ENCODE peak calls at places on chromosome 16, in four cellular contexts. X is body of pancreas; K is spleen; L is CD8-positive, alpha-beta T cell. U is an unnamed sample.

GRCh38 chr16:2839650-2840450 is 9.7 kb downstream of the ZG16B start:
- DNase-seq in K (peak; percentile 58), L (no peak), X (no peak), U (peak; percentile 65)

GRCh38 chr16:30017277-30017656 is 5.7 kb upstream of the C16orf92 start:
- DNase-seq in L (no peak), X (no peak), K (no peak), U (no peak)

GRCh38 chr16:49701867-49702494 is 153.9 kb downstream of the ZNF423 start:
- DNase-seq in L (no peak), X (peak; percentile 21), K (no peak), U (peak; percentile 89)

GRCh38 chr16:3223913-3224515 is 10.9 kb downstream of the ZNF200 start:
- DNase-seq in L (no peak), K (no peak), X (no peak), U (no peak)

GRCh38 chr16:29816694-29817441 is 916 bp downstream of the PAGR1 start:
- DNase-seq in X (peak; percentile 74), L (peak; percentile 75), K (peak; percentile 93), U (peak; percentile 96)

GRCh38 chr16:64738321-64738960 is 383.4 kb downstream of the CDH11 start:
- DNase-seq in L (no peak), X (no peak), K (no peak), U (peak; percentile 62)

GRCh38 chr16:87765473-87765775 is 362 bp downstream of the KLHDC4 start:
- DNase-seq in L (peak; percentile 77), K (no peak), X (peak; percentile 9), U (peak; percentile 90)

GRCh38 chr16:85899444-85899843 is 482 bp downstream of the IRF8 start:
- DNase-seq in X (no peak), K (no peak), L (no peak), U (no peak)

GRCh38 chr16:85853641-85854545 is 45.1 kb upstream of the IRF8 start:
- DNase-seq in L (peak; percentile 29), K (peak; percentile 57), X (no peak), U (no peak)

GRCh38 chr16:28219283-28219682 is 7.5 kb upstream of the XPO6 start:
- DNase-seq in L (no peak), X (no peak), K (no peak), U (no peak)

GRCh38 chr16:85796152-85796551 is 3.2 kb downstream of the EMC8 start:
- DNase-seq in L (no peak), X (no peak), K (no peak), U (no peak)

GRCh38 chr16:77974883-77975282 is 47.5 kb upstream of the CLEC3A start:
- DNase-seq in K (no peak), L (no peak), X (no peak), U (no peak)

GRCh38 chr16:71296584-71297133 is 7.5 kb upstream of the CMTR2 start:
- DNase-seq in K (no peak), L (no peak), X (no peak), U (no peak)

GRCh38 chr16:87160218-87160617 is 157.0 kb downstream of the C16orf95 start:
- DNase-seq in K (peak; percentile 76), L (no peak), X (peak; percentile 19), U (peak; percentile 78)

GRCh38 chr16:86575754-86576557 is 2.4 kb upstream of the FOXL1 start:
- DNase-seq in K (peak; percentile 80), X (peak; percentile 78), L (no peak), U (peak; percentile 95)

GRCh38 chr16:74123826-74124225 is 172.8 kb upstream of the PSMD7 start:
- DNase-seq in L (no peak), K (no peak), X (no peak), U (no peak)

GRCh38 chr16:74117798-74118197 is 178.8 kb upstream of the PSMD7 start:
- DNase-seq in L (no peak), K (no peak), X (no peak), U (no peak)

GRCh38 chr16:74123195-74123594 is 173.4 kb upstream of the PSMD7 start:
- DNase-seq in L (no peak), K (no peak), X (no peak), U (no peak)
- H3K4me1 ChIP-seq in L (no peaks in the 10 kb centered on the region), K (no peaks in the 10 kb centered on the region), X (no peaks in the 10 kb centered on the region), U (no peaks in the 10 kb centered on the region)

GRCh38 chr16:81544261-81544660 is 99.7 kb downstream of the CMIP start:
- DNase-seq in L (no peak), X (no peak), K (peak; percentile 74), U (no peak)
- H3K4me1 ChIP-seq in L (peaks cover 5% of the 10 kb centered on the region), X (peaks cover 19% of the 10 kb centered on the region), K (peaks cover 20% of the 10 kb centered on the region), U (peaks cover 28% of the 10 kb centered on the region)

DNA sequence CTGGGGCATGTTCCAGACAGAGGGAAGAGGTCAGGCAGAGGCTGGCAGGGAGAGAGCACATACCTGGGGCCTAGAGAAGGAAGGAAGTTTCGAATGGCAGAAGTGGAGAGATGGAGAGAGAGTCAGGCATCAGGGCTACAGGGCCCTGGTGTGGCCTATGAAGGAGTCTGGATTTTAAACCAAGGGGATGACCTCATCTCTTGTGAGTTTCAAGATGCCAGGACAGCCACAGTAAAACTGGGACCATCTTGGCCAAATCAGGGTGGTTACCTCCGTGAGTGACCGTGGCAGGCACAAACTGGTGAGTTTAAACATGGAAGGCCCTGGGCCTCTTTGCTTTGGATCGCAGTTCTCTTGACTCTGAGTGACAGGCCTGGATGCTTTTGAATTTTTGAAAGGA is 7.6 kb upstream of the ATP2C2 start:
- DNase-seq in X (no peak), L (no peak), K (no peak), U (peak; percentile 79)
- H3K4me1 ChIP-seq in X (no peaks in the 10 kb centered on the region), L (peaks cover 13% of the 10 kb centered on the region), K (no peaks in the 10 kb centered on the region), U (peaks cover 14% of the 10 kb centered on the region)

GRCh38 chr16:48560692-48561091 is 49.3 kb downstream of the N4BP1 start:
- DNase-seq in K (no peak), L (no peak), X (no peak), U (no peak)
- H3K4me1 ChIP-seq in K (peaks cover 27% of the 10 kb centered on the region), L (peaks cover 40% of the 10 kb centered on the region), X (peaks cover 48% of the 10 kb centered on the region), U (peaks cover 39% of the 10 kb centered on the region)

GRCh38 chr16:12868788-12869187 is 32.6 kb upstream of the SHISA9 start:
- DNase-seq in L (no peak), K (no peak), X (no peak), U (no peak)
- H3K4me1 ChIP-seq in L (no peaks in the 10 kb centered on the region), K (no peaks in the 10 kb centered on the region), X (no peaks in the 10 kb centered on the region), U (peaks cover 3% of the 10 kb centered on the region)

DNA sequence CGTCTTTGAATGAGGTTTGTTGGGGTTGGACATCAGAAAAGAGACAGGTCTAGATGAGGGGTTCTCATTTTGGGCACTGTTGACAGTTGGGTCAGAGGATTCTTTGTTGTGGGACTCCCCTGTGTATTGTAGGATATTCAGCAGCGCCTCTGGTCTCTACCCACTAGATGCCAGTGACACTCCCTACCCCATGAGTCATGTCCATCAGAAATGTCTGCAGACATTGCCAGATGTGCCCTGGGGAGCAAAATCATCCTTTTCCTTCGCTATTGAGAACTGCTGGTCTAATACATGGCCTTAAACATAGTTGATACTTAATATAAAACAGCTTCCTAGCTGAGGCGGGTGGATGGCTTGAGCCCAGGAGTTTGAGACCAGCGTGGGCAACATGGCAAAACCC is 3.1 kb downstream of the ABAT start:
- DNase-seq in X (no peak), L (no peak), K (no peak), U (peak; percentile 86)
- H3K4me1 ChIP-seq in X (peaks cover 80% of the 10 kb centered on the region), L (peaks cover 16% of the 10 kb centered on the region), K (peaks cover 2% of the 10 kb centered on the region), U (peaks cover 27% of the 10 kb centered on the region)

GRCh38 chr16:25038239-25038954 is 23.2 kb upstream of the ARHGAP17 start:
- DNase-seq in L (no peak), K (no peak), X (no peak), U (no peak)
- H3K4me1 ChIP-seq in L (no peaks in the 10 kb centered on the region), K (no peaks in the 10 kb centered on the region), X (no peaks in the 10 kb centered on the region), U (peaks cover 30% of the 10 kb centered on the region)

GRCh38 chr16:57622361-57623250 is 5.8 kb upstream of the ADGRG1 start:
- DNase-seq in L (no peak), X (peak; percentile 46), K (peak; percentile 67), U (peak; percentile 80)
- H3K4me1 ChIP-seq in L (peaks cover 3% of the 10 kb centered on the region), X (peaks cover 76% of the 10 kb centered on the region), K (no peaks in the 10 kb centered on the region), U (peaks cover 20% of the 10 kb centered on the region)

DNA sequence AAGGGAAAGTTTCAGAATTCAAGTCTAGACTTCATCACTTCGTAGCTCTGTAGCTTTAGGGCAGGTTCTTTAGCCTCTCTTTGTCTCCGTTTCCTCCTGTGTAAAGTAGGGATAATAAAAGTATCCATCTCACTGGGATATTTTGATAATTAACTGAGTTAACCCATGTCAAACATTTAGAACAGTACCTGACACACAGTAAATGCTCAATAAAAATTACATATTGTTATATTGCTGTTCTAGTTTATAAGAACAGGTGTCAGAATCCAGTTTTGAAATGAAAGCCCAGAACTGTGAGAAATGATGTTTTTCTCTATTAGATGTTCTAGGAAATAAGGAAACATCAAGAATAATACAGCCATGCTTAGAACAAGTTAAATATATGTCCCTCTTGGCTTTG is 4.3 kb downstream of the MOSMO start:
- DNase-seq in L (no peak), K (no peak), X (no peak), U (no peak)
- H3K4me1 ChIP-seq in L (peaks cover 18% of the 10 kb centered on the region), K (peaks cover 10% of the 10 kb centered on the region), X (peaks cover 32% of the 10 kb centered on the region), U (peaks cover 10% of the 10 kb centered on the region)

GRCh38 chr16:89116341-89117238 is 22.9 kb downstream of the ACSF3 start:
- DNase-seq in L (no peak), X (no peak), K (peak; percentile 76), U (peak; percentile 62)
- H3K4me1 ChIP-seq in L (peaks cover 49% of the 10 kb centered on the region), X (no peaks in the 10 kb centered on the region), K (peaks cover 12% of the 10 kb centered on the region), U (peaks cover 8% of the 10 kb centered on the region)

U was measured in osteoblast.